ENCODE peak calls at places on chromosomes 4 and X, in nine cellular contexts. F is left ventricle myocardium inferior, R is A549, K is AG09309, O is epithelial cell of esophagus, W is astrocyte of the cerebellum, J is cardiac muscle cell, P is left lung, N is AG04450. G is an unnamed sample.

GRCh38 chrX:111095974-111096870 is at the start of gene PAK3:
- DNase-seq in F (no peak), R (peak), K (no peak), O (peak), W (peak), J (peak), P (peak), N (peak), G (peak)

GRCh38 chr4:99784836-99785235 is 31.8 kb upstream of the DAPP1 start:
- DNase-seq in F (no peak), R (no peak), K (no peak), O (no peak), W (no peak), J (no peak), P (no peak), N (no peak), G (no peak)

GRCh38 chr4:185700048-185700447 is 111.9 kb downstream of the SORBS2 start:
- DNase-seq in F (no peak), R (no peak), K (no peak), O (peak), W (no peak), J (peak), P (no peak), N (no peak), G (no peak)

GRCh38 chrX:12946838-12947544 is 27.9 kb upstream of the TMSB4X start:
- DNase-seq in F (peak), R (peak), K (peak), O (peak), W (peak), J (peak), P (peak), N (peak), G (peak)

GRCh38 chr4:4901877-4902276 is 42.4 kb downstream of the MSX1 start:
- DNase-seq in F (no peak), R (peak), K (no peak), O (no peak), W (no peak), J (no peak), P (no peak), N (no peak), G (no peak)

GRCh38 chr4:31088600-31089230 is 368.5 kb downstream of the PCDH7 start:
- DNase-seq in F (no peak), R (no peak), K (no peak), O (peak), W (peak), J (peak), P (no peak), N (peak), G (peak)

GRCh38 chr4:155769092-155769491 is 10.3 kb downstream of the GUCY1B1 start:
- DNase-seq in F (no peak), R (no peak), K (no peak), O (no peak), W (no peak), J (no peak), P (no peak), N (peak), G (peak)

GRCh38 chr4:155392486-155393184 is 15.9 kb upstream of the MAP9 start:
- DNase-seq in F (no peak), R (peak), K (peak), O (peak), W (no peak), J (no peak), P (no peak), N (peak), G (peak)

GRCh38 chr4:71163317-71163716 is 169.9 kb downstream of the DCK start:
- DNase-seq in F (no peak), R (no peak), K (no peak), O (no peak), W (no peak), J (no peak), P (no peak), N (no peak), G (no peak)

GRCh38 chr4:1023241-1023640 is 11.8 kb downstream of the FGFRL1 start:
- DNase-seq in F (no peak), R (no peak), K (no peak), O (no peak), W (no peak), J (no peak), P (no peak), N (no peak), G (no peak)

GRCh38 chrX:43728002-43728401 is 71.9 kb downstream of the MAOA start:
- DNase-seq in F (no peak), R (no peak), K (no peak), O (no peak), W (no peak), J (no peak), P (no peak), N (no peak), G (no peak)

GRCh38 chrX:108601276-108601675 is 135.1 kb downstream of the IRS4 start:
- DNase-seq in F (no peak), R (no peak), K (no peak), O (no peak), W (no peak), J (no peak), P (no peak), N (no peak), G (no peak)

GRCh38 chrX:100944601-100945000 is 15.9 kb upstream of the XKRX start:
- DNase-seq in F (no peak), R (no peak), K (no peak), O (no peak), W (peak), J (no peak), P (no peak), N (no peak), G (no peak)

GRCh38 chr4:24181005-24181404 is 291.2 kb upstream of the PPARGC1A start:
- DNase-seq in F (no peak), R (no peak), K (no peak), O (peak), W (no peak), J (no peak), P (no peak), N (no peak), G (no peak)

GRCh38 chr4:128322986-128323385 is 35.4 kb upstream of the PGRMC2 start:
- DNase-seq in F (no peak), R (peak), K (no peak), O (peak), W (peak), J (no peak), P (no peak), N (no peak), G (peak)

GRCh38 chr4:13892739-13893105 is 265.2 kb upstream of the BOD1L1 start:
- DNase-seq in F (no peak), R (peak), K (no peak), O (no peak), W (no peak), J (no peak), P (no peak), N (no peak), G (no peak)
- H3K4me3 ChIP-seq in F (no peak), R (no peak), K (no peak), O (no peak), W (no peak), J (no peak), P (no peak), N (peak), G (no peak)

GRCh38 chr4:10893417-10893816 is 208.8 kb upstream of the CLNK start:
- DNase-seq in F (no peak), R (no peak), K (no peak), O (peak), W (no peak), J (peak), P (no peak), N (no peak), G (no peak)
- TF ChIP-seq CTCF in F (peak), R (no peak), K (no peak), O (peak), W (peak), J (peak), P (no peak), N (peak), G (no peak)

GRCh38 chrX:153642313-153642654 is 4.7 kb upstream of the DUSP9 start:
- DNase-seq in F (no peak), R (no peak), K (no peak), O (no peak), W (no peak), J (peak), P (no peak), N (no peak), G (no peak)
- H3K4me3 ChIP-seq in F (peak), R (peak), K (no peak), O (no peak), W (no peak), J (peak), P (no peak), N (no peak), G (no peak)

GRCh38 chr4:113065629-113066028 is 16.2 kb downstream of the ANK2 start:
- DNase-seq in F (no peak), R (no peak), K (no peak), O (no peak), W (no peak), J (no peak), P (no peak), N (no peak), G (no peak)
- TF ChIP-seq CTCF in F (no peak), R (no peak), K (no peak), O (no peak), W (no peak), J (no peak), P (no peak), N (no peak), G (no peak)